ENCODE peak calls at places on chromosome 6, in ten cellular contexts. F is activated naive CD4-positive, alpha-beta T cell treated with Interleukin-2 at 50 U/mL for 16 hours; Y is dermis microvascular lymphatic vessel endothelial cell; N is stomach; I is fibroblast of gingiva; D is HT1080; B is KG1; O is NCI-H1417; H is posterior vena cava; X is mammary epithelial cell. Q is an unnamed sample.

GRCh38 chr6:6586671-6587526 is 1.6 kb upstream of the LY86 start:
- DNase-seq in F (no peak), Y (no peak), N (no peak), I (no peak), D (no peak), B (no peak), O (no peak), H (no peak), X (no peak), Q (peak)

GRCh38 chr6:4291453-4292403 is 156.4 kb upstream of the ECI2 start:
- DNase-seq in F (no peak), Y (peak), N (no peak), I (peak), D (peak), B (no peak), O (no peak), H (no peak), X (no peak), Q (no peak)

GRCh38 chr6:35178012-35178411 is 35.7 kb upstream of the SCUBE3 start:
- DNase-seq in F (no peak), Y (no peak), N (no peak), I (no peak), D (no peak), B (no peak), O (no peak), H (no peak), X (no peak), Q (no peak)

GRCh38 chr6:153108320-153108719 is 22.8 kb downstream of the RGS17 start:
- DNase-seq in F (no peak), Y (peak), N (no peak), I (peak), D (peak), B (no peak), O (peak), H (no peak), X (no peak), Q (no peak)

GRCh38 chr6:43476744-43477143 is 626 bp upstream of the TJAP1 start:
- DNase-seq in F (no peak), Y (no peak), N (no peak), I (no peak), D (no peak), B (no peak), O (no peak), H (no peak), X (no peak), Q (no peak)

GRCh38 chr6:5712349-5713215 is 294.1 kb downstream of the NRN1 start:
- DNase-seq in F (no peak), Y (no peak), N (no peak), I (no peak), D (no peak), B (no peak), O (no peak), H (no peak), X (no peak), Q (no peak)

GRCh38 chr6:24547243-24547642 is 52.5 kb downstream of the ALDH5A1 start:
- DNase-seq in F (peak), Y (no peak), N (no peak), I (no peak), D (peak), B (no peak), O (peak), H (no peak), X (no peak), Q (no peak)

GRCh38 chr6:4914412-4915159 is 89.3 kb downstream of the RPP40 start:
- DNase-seq in F (no peak), Y (no peak), N (no peak), I (peak), D (peak), B (no peak), O (no peak), H (no peak), X (peak), Q (no peak)

GRCh38 chr6:5302995-5303622 is 41.8 kb downstream of the FARS2 start:
- DNase-seq in F (peak), Y (peak), N (peak), I (no peak), D (peak), B (no peak), O (no peak), H (no peak), X (peak), Q (peak)

GRCh38 chr6:135796884-135797283 is 54.6 kb upstream of the PDE7B start:
- DNase-seq in F (no peak), Y (no peak), N (no peak), I (peak), D (no peak), B (no peak), O (peak), H (no peak), X (no peak), Q (no peak)

GRCh38 chr6:107154131-107154906 is 39.0 kb upstream of the BEND3 start:
- DNase-seq in F (no peak), Y (peak), N (no peak), I (no peak), D (no peak), B (no peak), O (peak), H (no peak), X (no peak), Q (no peak)

GRCh38 chr6:10412948-10413849 is 1.7 kb downstream of the TFAP2A start:
- DNase-seq in F (no peak), Y (no peak), N (peak), I (no peak), D (peak), B (no peak), O (peak), H (no peak), X (peak), Q (no peak)

GRCh38 chr6:19804362-19805145 is 32.6 kb upstream of the ID4 start:
- DNase-seq in F (peak), Y (peak), N (peak), I (peak), D (peak), B (peak), O (peak), H (peak), X (peak), Q (peak)

GRCh38 chr6:75296811-75297779 is 12.5 kb upstream of the TMEM30A start:
- DNase-seq in F (no peak), Y (peak), N (no peak), I (peak), D (peak), B (peak), O (peak), H (no peak), X (peak), Q (no peak)

GRCh38 chr6:122839477-122839876 is 50.4 kb downstream of the SMPDL3A start:
- DNase-seq in F (peak), Y (peak), N (peak), I (peak), D (peak), B (peak), O (peak), H (no peak), X (peak), Q (no peak)

GRCh38 chr6:16761469-16762264 is 407 bp upstream of the ATXN1 start:
- DNase-seq in F (peak), Y (peak), N (peak), I (peak), D (peak), B (peak), O (peak), H (peak), X (peak), Q (peak)

GRCh38 chr6:120774275-120774674 is 560.0 kb downstream of the TBC1D32 start:
- DNase-seq in F (no peak), Y (no peak), N (no peak), I (no peak), D (peak), B (no peak), O (no peak), H (no peak), X (peak), Q (no peak)

GRCh38 chr6:52642381-52642780 is 28.5 kb upstream of the TMEM14A start:
- DNase-seq in F (no peak), Y (no peak), N (no peak), I (no peak), D (no peak), B (no peak), O (peak), H (no peak), X (no peak), Q (no peak)

GRCh38 chr6:33418690-33419291 is 884 bp upstream of the CUTA start:
- DNase-seq in F (peak), Y (no peak), N (no peak), I (no peak), D (no peak), B (no peak), O (no peak), H (peak), X (no peak), Q (peak)

GRCh38 chr6:54267798-54268197 is 40.4 kb upstream of the TINAG start:
- DNase-seq in F (no peak), Y (peak), N (no peak), I (peak), D (peak), B (no peak), O (peak), H (no peak), X (peak), Q (no peak)

GRCh38 chr6:54053893-54054391 is 57.3 kb upstream of the MLIP start:
- DNase-seq in F (no peak), Y (peak), N (no peak), I (peak), D (peak), B (no peak), O (no peak), H (no peak), X (peak), Q (no peak)